ENCODE peak calls at places on chromosomes 16 and 17, in seven cellular contexts. One of them, this sample, is unnamed.

GRCh38 chr17:78242024-78242742 is 10.8 kb downstream of the TMEM235 start:
- DNase-seq in activated naive CD4-positive, alpha-beta T cell treated with anti-CD3 and anti-CD28 coated beads, Interleukin-2, amount 10 ng/mL, durations not matched to agents 7 days and 5 days: no peak
- DNase-seq in WTC11: no peak
- DNase-seq in cardiac fibroblast: no peak
- DNase-seq in HCT116: no peak
- DNase-seq in iPS-NIHi11: no peak
- DNase-seq in A172: peak; percentile 46
- DNase-seq in this sample: peak; percentile 40

GRCh38 chr16:30605148-30605547 is 5.0 kb downstream of the ZNF689 start:
- DNase-seq in activated naive CD4-positive, alpha-beta T cell treated with anti-CD3 and anti-CD28 coated beads, Interleukin-2, amount 10 ng/mL, durations not matched to agents 7 days and 5 days: no peak
- DNase-seq in WTC11: no peak
- DNase-seq in cardiac fibroblast: no peak
- DNase-seq in HCT116: no peak
- DNase-seq in iPS-NIHi11: no peak
- DNase-seq in A172: no peak
- DNase-seq in this sample: no peak

GRCh38 chr16:23334421-23334853 is 32.3 kb downstream of the SCNN1B start:
- DNase-seq in activated naive CD4-positive, alpha-beta T cell treated with anti-CD3 and anti-CD28 coated beads, Interleukin-2, amount 10 ng/mL, durations not matched to agents 7 days and 5 days: no peak
- DNase-seq in WTC11: no peak
- DNase-seq in cardiac fibroblast: no peak
- DNase-seq in HCT116: no peak
- DNase-seq in iPS-NIHi11: no peak
- DNase-seq in A172: no peak
- DNase-seq in this sample: no peak

GRCh38 chr16:57240872-57241271 is 4.2 kb upstream of the ARL2BP start:
- DNase-seq in activated naive CD4-positive, alpha-beta T cell treated with anti-CD3 and anti-CD28 coated beads, Interleukin-2, amount 10 ng/mL, durations not matched to agents 7 days and 5 days: no peak
- DNase-seq in WTC11: no peak
- DNase-seq in cardiac fibroblast: no peak
- DNase-seq in HCT116: no peak
- DNase-seq in iPS-NIHi11: no peak
- DNase-seq in A172: no peak
- DNase-seq in this sample: no peak

GRCh38 chr17:51869387-51869786 is 289.1 kb downstream of the CA10 start:
- DNase-seq in activated naive CD4-positive, alpha-beta T cell treated with anti-CD3 and anti-CD28 coated beads, Interleukin-2, amount 10 ng/mL, durations not matched to agents 7 days and 5 days: peak; percentile 36
- DNase-seq in WTC11: peak; percentile 12
- DNase-seq in cardiac fibroblast: peak; percentile 0
- DNase-seq in HCT116: no peak
- DNase-seq in iPS-NIHi11: peak; percentile 41
- DNase-seq in A172: no peak
- DNase-seq in this sample: peak; percentile 64

GRCh38 chr17:40065041-40065770 is 2.4 kb downstream of the THRA start:
- DNase-seq in activated naive CD4-positive, alpha-beta T cell treated with anti-CD3 and anti-CD28 coated beads, Interleukin-2, amount 10 ng/mL, durations not matched to agents 7 days and 5 days: no peak
- DNase-seq in WTC11: no peak
- DNase-seq in cardiac fibroblast: peak; percentile 48
- DNase-seq in HCT116: no peak
- DNase-seq in iPS-NIHi11: no peak
- DNase-seq in A172: peak; percentile 41
- DNase-seq in this sample: no peak

GRCh38 chr17:42536048-42536371 is at the start of gene NAGLU:
- DNase-seq in activated naive CD4-positive, alpha-beta T cell treated with anti-CD3 and anti-CD28 coated beads, Interleukin-2, amount 10 ng/mL, durations not matched to agents 7 days and 5 days: peak; percentile 91
- DNase-seq in WTC11: peak; percentile 86
- DNase-seq in cardiac fibroblast: peak; percentile 94
- DNase-seq in HCT116: peak; percentile 63
- DNase-seq in iPS-NIHi11: peak; percentile 99
- DNase-seq in A172: peak; percentile 83
- DNase-seq in this sample: peak; percentile 73

GRCh38 chr16:21159281-21159951 is 942 bp downstream of the LDAF1 start:
- DNase-seq in activated naive CD4-positive, alpha-beta T cell treated with anti-CD3 and anti-CD28 coated beads, Interleukin-2, amount 10 ng/mL, durations not matched to agents 7 days and 5 days: peak; percentile 46
- DNase-seq in WTC11: peak; percentile 69
- DNase-seq in cardiac fibroblast: peak; percentile 13
- DNase-seq in HCT116: no peak
- DNase-seq in iPS-NIHi11: peak; percentile 58
- DNase-seq in A172: no peak
- DNase-seq in this sample: peak; percentile 54

GRCh38 chr17:59972778-59973177 is 8.2 kb upstream of the RNFT1 start:
- DNase-seq in activated naive CD4-positive, alpha-beta T cell treated with anti-CD3 and anti-CD28 coated beads, Interleukin-2, amount 10 ng/mL, durations not matched to agents 7 days and 5 days: no peak
- DNase-seq in WTC11: no peak
- DNase-seq in cardiac fibroblast: peak; percentile 48
- DNase-seq in HCT116: no peak
- DNase-seq in iPS-NIHi11: no peak
- DNase-seq in A172: no peak
- DNase-seq in this sample: peak; percentile 25

GRCh38 chr17:82882715-82883446 is 43.1 kb upstream of the ZNF750 start:
- DNase-seq in activated naive CD4-positive, alpha-beta T cell treated with anti-CD3 and anti-CD28 coated beads, Interleukin-2, amount 10 ng/mL, durations not matched to agents 7 days and 5 days: peak; percentile 87
- DNase-seq in WTC11: no peak
- DNase-seq in cardiac fibroblast: no peak
- DNase-seq in HCT116: no peak
- DNase-seq in iPS-NIHi11: no peak
- DNase-seq in A172: no peak
- DNase-seq in this sample: no peak

GRCh38 chr17:57458718-57459285 is 202.5 kb downstream of the MSI2 start:
- DNase-seq in activated naive CD4-positive, alpha-beta T cell treated with anti-CD3 and anti-CD28 coated beads, Interleukin-2, amount 10 ng/mL, durations not matched to agents 7 days and 5 days: no peak
- DNase-seq in WTC11: no peak
- DNase-seq in cardiac fibroblast: no peak
- DNase-seq in HCT116: no peak
- DNase-seq in iPS-NIHi11: no peak
- DNase-seq in A172: no peak
- DNase-seq in this sample: no peak

GRCh38 chr16:73037845-73038570 is 9.9 kb downstream of the ZFHX3 start:
- DNase-seq in activated naive CD4-positive, alpha-beta T cell treated with anti-CD3 and anti-CD28 coated beads, Interleukin-2, amount 10 ng/mL, durations not matched to agents 7 days and 5 days: no peak
- DNase-seq in WTC11: no peak
- DNase-seq in cardiac fibroblast: no peak
- DNase-seq in HCT116: no peak
- DNase-seq in iPS-NIHi11: no peak
- DNase-seq in A172: no peak
- DNase-seq in this sample: no peak

GRCh38 chr17:72955391-72956140 is 136.9 kb downstream of the SLC39A11 start:
- DNase-seq in activated naive CD4-positive, alpha-beta T cell treated with anti-CD3 and anti-CD28 coated beads, Interleukin-2, amount 10 ng/mL, durations not matched to agents 7 days and 5 days: no peak
- DNase-seq in WTC11: no peak
- DNase-seq in cardiac fibroblast: no peak
- DNase-seq in HCT116: no peak
- DNase-seq in iPS-NIHi11: no peak
- DNase-seq in A172: no peak
- DNase-seq in this sample: no peak

GRCh38 chr17:36550491-36551417 is 6.0 kb downstream of the GGNBP2 start:
- DNase-seq in activated naive CD4-positive, alpha-beta T cell treated with anti-CD3 and anti-CD28 coated beads, Interleukin-2, amount 10 ng/mL, durations not matched to agents 7 days and 5 days: no peak
- DNase-seq in WTC11: no peak
- DNase-seq in cardiac fibroblast: no peak
- DNase-seq in HCT116: no peak
- DNase-seq in iPS-NIHi11: no peak
- DNase-seq in A172: no peak
- DNase-seq in this sample: no peak

GRCh38 chr16:30351001-30351441 is 4.1 kb downstream of the CD2BP2 start:
- DNase-seq in activated naive CD4-positive, alpha-beta T cell treated with anti-CD3 and anti-CD28 coated beads, Interleukin-2, amount 10 ng/mL, durations not matched to agents 7 days and 5 days: no peak
- DNase-seq in WTC11: no peak
- DNase-seq in cardiac fibroblast: no peak
- DNase-seq in HCT116: no peak
- DNase-seq in iPS-NIHi11: no peak
- DNase-seq in A172: no peak
- DNase-seq in this sample: no peak

GRCh38 chr17:17671369-17672119 is 9.7 kb upstream of the RAI1 start:
- DNase-seq in activated naive CD4-positive, alpha-beta T cell treated with anti-CD3 and anti-CD28 coated beads, Interleukin-2, amount 10 ng/mL, durations not matched to agents 7 days and 5 days: no peak
- DNase-seq in WTC11: no peak
- DNase-seq in cardiac fibroblast: no peak
- DNase-seq in HCT116: no peak
- DNase-seq in iPS-NIHi11: no peak
- DNase-seq in A172: peak; percentile 34
- DNase-seq in this sample: no peak

GRCh38 chr17:70848785-70849184 is 679.5 kb downstream of the KCNJ2 start:
- DNase-seq in activated naive CD4-positive, alpha-beta T cell treated with anti-CD3 and anti-CD28 coated beads, Interleukin-2, amount 10 ng/mL, durations not matched to agents 7 days and 5 days: no peak
- DNase-seq in WTC11: no peak
- DNase-seq in cardiac fibroblast: peak; percentile 55
- DNase-seq in HCT116: no peak
- DNase-seq in iPS-NIHi11: no peak
- DNase-seq in A172: peak; percentile 34
- DNase-seq in this sample: peak; percentile 74

GRCh38 chr17:40179923-40180659 is 2.8 kb downstream of the RAPGEFL1 start:
- DNase-seq in activated naive CD4-positive, alpha-beta T cell treated with anti-CD3 and anti-CD28 coated beads, Interleukin-2, amount 10 ng/mL, durations not matched to agents 7 days and 5 days: no peak
- DNase-seq in WTC11: no peak
- DNase-seq in cardiac fibroblast: peak; percentile 58
- DNase-seq in HCT116: no peak
- DNase-seq in iPS-NIHi11: no peak
- DNase-seq in A172: peak; percentile 82
- DNase-seq in this sample: no peak

GRCh38 chr17:17063546-17064122 is 21.4 kb downstream of the MPRIP start:
- DNase-seq in activated naive CD4-positive, alpha-beta T cell treated with anti-CD3 and anti-CD28 coated beads, Interleukin-2, amount 10 ng/mL, durations not matched to agents 7 days and 5 days: peak; percentile 18
- DNase-seq in WTC11: no peak
- DNase-seq in cardiac fibroblast: peak; percentile 46
- DNase-seq in HCT116: no peak
- DNase-seq in iPS-NIHi11: no peak
- DNase-seq in A172: peak; percentile 49
- DNase-seq in this sample: peak; percentile 65

GRCh38 chr16:84800118-84800517 is 19.7 kb upstream of the CRISPLD2 start:
- DNase-seq in activated naive CD4-positive, alpha-beta T cell treated with anti-CD3 and anti-CD28 coated beads, Interleukin-2, amount 10 ng/mL, durations not matched to agents 7 days and 5 days: no peak
- DNase-seq in WTC11: no peak
- DNase-seq in cardiac fibroblast: no peak
- DNase-seq in HCT116: no peak
- DNase-seq in iPS-NIHi11: no peak
- DNase-seq in A172: no peak
- DNase-seq in this sample: no peak

GRCh38 chr16:56610017-56610608 is 1.7 kb downstream of the MT2A start:
- DNase-seq in activated naive CD4-positive, alpha-beta T cell treated with anti-CD3 and anti-CD28 coated beads, Interleukin-2, amount 10 ng/mL, durations not matched to agents 7 days and 5 days: peak; percentile 47
- DNase-seq in WTC11: no peak
- DNase-seq in cardiac fibroblast: peak; percentile 93
- DNase-seq in HCT116: peak; percentile 75
- DNase-seq in iPS-NIHi11: no peak
- DNase-seq in A172: peak; percentile 88
- DNase-seq in this sample: peak; percentile 47

GRCh38 chr17:80187090-80187489 is 17.3 kb downstream of the CARD14 start:
- DNase-seq in activated naive CD4-positive, alpha-beta T cell treated with anti-CD3 and anti-CD28 coated beads, Interleukin-2, amount 10 ng/mL, durations not matched to agents 7 days and 5 days: no peak
- DNase-seq in WTC11: no peak
- DNase-seq in cardiac fibroblast: peak; percentile 36
- DNase-seq in HCT116: no peak
- DNase-seq in iPS-NIHi11: no peak
- DNase-seq in A172: peak; percentile 25
- DNase-seq in this sample: peak; percentile 71

GRCh38 chr17:58329808-58330543 is 1.4 kb upstream of the TSPOAP1 start:
- DNase-seq in activated naive CD4-positive, alpha-beta T cell treated with anti-CD3 and anti-CD28 coated beads, Interleukin-2, amount 10 ng/mL, durations not matched to agents 7 days and 5 days: peak; percentile 56
- DNase-seq in WTC11: no peak
- DNase-seq in cardiac fibroblast: no peak
- DNase-seq in HCT116: no peak
- DNase-seq in iPS-NIHi11: no peak
- DNase-seq in A172: no peak
- DNase-seq in this sample: no peak

GRCh38 chr16:920722-921121 is 50.1 kb downstream of the LMF1 start:
- DNase-seq in activated naive CD4-positive, alpha-beta T cell treated with anti-CD3 and anti-CD28 coated beads, Interleukin-2, amount 10 ng/mL, durations not matched to agents 7 days and 5 days: no peak
- DNase-seq in WTC11: no peak
- DNase-seq in cardiac fibroblast: peak; percentile 23
- DNase-seq in HCT116: no peak
- DNase-seq in iPS-NIHi11: no peak
- DNase-seq in A172: no peak
- DNase-seq in this sample: no peak

GRCh38 chr17:79987187-79987889 is 48.3 kb downstream of the TBC1D16 start:
- DNase-seq in activated naive CD4-positive, alpha-beta T cell treated with anti-CD3 and anti-CD28 coated beads, Interleukin-2, amount 10 ng/mL, durations not matched to agents 7 days and 5 days: no peak
- DNase-seq in WTC11: no peak
- DNase-seq in cardiac fibroblast: no peak
- DNase-seq in HCT116: peak; percentile 39
- DNase-seq in iPS-NIHi11: no peak
- DNase-seq in A172: peak; percentile 57
- DNase-seq in this sample: peak; percentile 56

GRCh38 chr16:53840472-53840871 is 136.5 kb downstream of the FTO start:
- DNase-seq in activated naive CD4-positive, alpha-beta T cell treated with anti-CD3 and anti-CD28 coated beads, Interleukin-2, amount 10 ng/mL, durations not matched to agents 7 days and 5 days: no peak
- DNase-seq in WTC11: no peak
- DNase-seq in cardiac fibroblast: no peak
- DNase-seq in HCT116: no peak
- DNase-seq in iPS-NIHi11: no peak
- DNase-seq in A172: no peak
- DNase-seq in this sample: no peak

GRCh38 chr17:65936013-65936412 is 255.9 kb downstream of the CEP112 start:
- DNase-seq in activated naive CD4-positive, alpha-beta T cell treated with anti-CD3 and anti-CD28 coated beads, Interleukin-2, amount 10 ng/mL, durations not matched to agents 7 days and 5 days: no peak
- DNase-seq in WTC11: no peak
- DNase-seq in cardiac fibroblast: no peak
- DNase-seq in HCT116: no peak
- DNase-seq in iPS-NIHi11: no peak
- DNase-seq in A172: no peak
- DNase-seq in this sample: peak; percentile 58

GRCh38 chr16:86945166-86945900 is 367.0 kb downstream of the FOXL1 start:
- DNase-seq in activated naive CD4-positive, alpha-beta T cell treated with anti-CD3 and anti-CD28 coated beads, Interleukin-2, amount 10 ng/mL, durations not matched to agents 7 days and 5 days: no peak
- DNase-seq in WTC11: no peak
- DNase-seq in cardiac fibroblast: no peak
- DNase-seq in HCT116: no peak
- DNase-seq in iPS-NIHi11: no peak
- DNase-seq in A172: no peak
- DNase-seq in this sample: no peak